ENCODE peak calls at places on chromosomes 1 and 21, in four cellular contexts. B, E, R and Y are unnamed samples.

GRCh38 chr1:37153701-37154100 is 119.4 kb upstream of the GRIK3 start:
- DNase-seq in E (no peak), B (no peak), R (no peak), Y (no peak)

GRCh38 chr1:62509028-62509427 is 72.2 kb downstream of the USP1 start:
- DNase-seq in E (no peak), R (no peak), B (no peak), Y (no peak)

GRCh38 chr1:181485276-181486097 is 2.2 kb downstream of the CACNA1E start:
- DNase-seq in E (no peak), R (no peak), B (no peak), Y (no peak)

GRCh38 chr1:56676571-56677035 is 31.5 kb downstream of the PRKAA2 start:
- DNase-seq in R (no peak), B (no peak), E (peak; percentile 81), Y (no peak)

GRCh38 chr1:77322061-77322900 is 40.5 kb downstream of the AK5 start:
- DNase-seq in R (no peak), E (peak; percentile 66), B (no peak), Y (no peak)

GRCh38 chr1:110421159-110421777 is 13.8 kb upstream of the LAMTOR5 start:
- DNase-seq in R (peak; percentile 79), B (peak; percentile 55), E (peak; percentile 74), Y (no peak)

GRCh38 chr1:168504064-168504837 is 39.5 kb downstream of the XCL2 start:
- DNase-seq in E (no peak), R (peak; percentile 83), B (peak; percentile 85), Y (peak; percentile 72)

GRCh38 chr1:80202118-80202517 is 1195.6 kb upstream of the ADGRL4 start:
- DNase-seq in E (no peak), B (no peak), R (no peak), Y (no peak)

GRCh38 chr1:227762231-227762911 is 27.1 kb downstream of the SNAP47 start:
- DNase-seq in B (peak; percentile 84), R (peak; percentile 72), E (peak; percentile 98), Y (peak; percentile 96)

GRCh38 chr1:7984826-7985225 is 23.3 kb downstream of the PARK7 start:
- DNase-seq in E (no peak), R (no peak), B (no peak), Y (no peak)

GRCh38 chr1:196774195-196774594 is 445 bp upstream of the CFHR3 start:
- DNase-seq in R (no peak), B (no peak), E (no peak), Y (no peak)

GRCh38 chr1:7281821-7282220 is 489.3 kb upstream of the VAMP3 start:
- DNase-seq in E (peak; percentile 88), R (no peak), B (no peak), Y (no peak)

GRCh38 chr1:42932442-42932941 is 26.2 kb downstream of the SLC2A1 start:
- DNase-seq in R (no peak), E (no peak), B (no peak), Y (no peak)

GRCh38 chr1:67173988-67174387 is 7.7 kb downstream of the IL23R start:
- DNase-seq in R (no peak), E (no peak), B (no peak), Y (no peak)

GRCh38 chr1:55781944-55782482 is 566.8 kb upstream of the USP24 start:
- DNase-seq in E (peak; percentile 58), R (no peak), B (peak; percentile 51), Y (no peak)

GRCh38 chr1:203406446-203407045 is 55.6 kb upstream of the FMOD start:
- DNase-seq in R (peak; percentile 84), B (peak; percentile 86), E (peak; percentile 80), Y (peak; percentile 92)

GRCh38 chr1:188128761-188129160 is 1300.0 kb downstream of the PLA2G4A start:
- DNase-seq in B (no peak), R (no peak), E (no peak), Y (no peak)

GRCh38 chr1:64838486-64838885 is 93.6 kb downstream of the RAVER2 start:
- DNase-seq in B (no peak), E (no peak), R (no peak), Y (no peak)

GRCh38 chr21:39750670-39751069 is 5.7 kb downstream of the IGSF5 start:
- DNase-seq in R (no peak), E (no peak), B (no peak), Y (no peak)

GRCh38 chr1:205680073-205680851 is at the start of gene SLC45A3:
- DNase-seq in R (no peak), B (no peak), E (peak; percentile 95), Y (peak; percentile 76)

GRCh38 chr1:38073926-38074677 is 27.5 kb upstream of the POU3F1 start:
- DNase-seq in R (no peak), B (no peak), E (no peak), Y (no peak)

GRCh38 chr1:220233927-220234326 is 38.3 kb downstream of the RAB3GAP2 start:
- DNase-seq in B (no peak), E (no peak), R (no peak), Y (no peak)

GRCh38 chr1:91697322-91698260 is 188.4 kb downstream of the TGFBR3 start:
- DNase-seq in B (no peak), R (no peak), E (no peak), Y (no peak)

GRCh38 chr1:229249854-229250644 is 20.9 kb upstream of the RAB4A start:
- DNase-seq in E (no peak), R (no peak), B (no peak), Y (no peak)

GRCh38 chr1:212402876-212403275 is 11.8 kb downstream of the PACC1 start:
- DNase-seq in E (no peak), R (no peak), B (no peak), Y (no peak)

GRCh38 chr21:38918629-38919346 is 113.1 kb downstream of the ETS2 start:
- DNase-seq in R (no peak), B (no peak), E (no peak), Y (no peak)

GRCh38 chr1:154819628-154820590 is 50.2 kb downstream of the KCNN3 start:
- DNase-seq in E (peak; percentile 76), B (no peak), R (no peak), Y (no peak)

GRCh38 chr1:1431845-1432565 is 3.5 kb upstream of the VWA1 start:
- DNase-seq in E (peak; percentile 97), R (peak; percentile 57), B (peak; percentile 44), Y (peak; percentile 91)

GRCh38 chr1:109513110-109513702 is 3.7 kb upstream of the AMIGO1 start:
- DNase-seq in E (no peak), R (no peak), B (no peak), Y (no peak)

GRCh38 chr1:9996624-9997582 is at the start of gene RBP7:
- DNase-seq in R (peak; percentile 26), E (peak; percentile 69), B (no peak), Y (peak; percentile 78)

GRCh38 chr1:41671116-41671755 is 186.8 kb upstream of the EDN2 start:
- DNase-seq in R (no peak), B (no peak), E (no peak), Y (peak; percentile 40)

GRCh38 chr1:41670558-41670957 is 186.1 kb upstream of the EDN2 start:
- DNase-seq in R (no peak), E (peak; percentile 91), B (no peak), Y (no peak)

GRCh38 chr1:41665962-41666917 is 181.8 kb upstream of the EDN2 start:
- DNase-seq in B (no peak), R (no peak), E (no peak), Y (no peak)

GRCh38 chr1:41666991-41667631 is 182.6 kb upstream of the EDN2 start:
- DNase-seq in B (no peak), R (no peak), E (peak; percentile 83), Y (peak; percentile 31)

GRCh38 chr1:41668967-41669366 is 184.5 kb upstream of the EDN2 start:
- DNase-seq in E (no peak), R (no peak), B (no peak), Y (no peak)
- H3K4me1 ChIP-seq in E (peaks cover 53% of the 10 kb centered on the region), R (peaks cover 21% of the 10 kb centered on the region), B (no peaks in the 10 kb centered on the region), Y (peaks cover 6% of the 10 kb centered on the region)

GRCh38 chr1:223410036-223410435 is 16.8 kb downstream of the CCDC185 start:
- DNase-seq in B (no peak), E (no peak), R (no peak), Y (no peak)
- H3K27me3 ChIP-seq in B (no peaks in the 10 kb centered on the region), E (no peaks in the 10 kb centered on the region), R (no peaks in the 10 kb centered on the region), Y (no peaks in the 10 kb centered on the region)

DNA sequence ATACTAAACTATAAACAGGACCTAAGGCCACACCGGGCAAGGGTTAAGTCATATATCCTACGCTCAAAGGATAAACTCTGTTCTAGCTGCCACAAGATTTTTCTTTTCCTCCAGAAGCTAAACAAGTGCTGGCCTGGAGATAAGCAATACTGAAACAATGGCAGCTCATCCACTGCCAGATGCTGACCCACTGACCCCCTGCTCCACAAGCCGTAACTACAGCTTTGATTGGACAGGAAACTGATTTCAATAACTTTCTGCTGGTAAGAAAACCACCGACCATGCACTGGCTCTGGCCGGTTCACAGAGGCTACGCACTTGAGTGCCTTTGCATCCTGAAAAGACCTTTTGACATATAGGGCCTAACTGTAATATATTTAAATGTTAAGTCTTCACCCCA is 51.3 kb upstream of the PLA2G2C start:
- DNase-seq in R (no peak), B (no peak), E (no peak), Y (no peak)
- H3K27ac ChIP-seq in R (no peak overlapping the region), B (no peak overlapping the region), E (no peak overlapping the region), Y (no peak overlapping the region)

GRCh38 chr1:28855046-28855445 is 43.1 kb downstream of the OPRD1 start:
- DNase-seq in R (no peak), E (peak; percentile 59), B (no peak), Y (no peak)

GRCh38 chr1:28848408-28848807 is 36.4 kb downstream of the OPRD1 start:
- DNase-seq in E (no peak), R (no peak), B (no peak), Y (no peak)

GRCh38 chr1:28855469-28855944 is 43.5 kb downstream of the OPRD1 start:
- DNase-seq in R (no peak), B (no peak), E (peak; percentile 64), Y (no peak)

GRCh38 chr1:28855969-28856368 is 44.0 kb downstream of the OPRD1 start:
- DNase-seq in B (no peak), R (no peak), E (peak; percentile 66), Y (no peak)

GRCh38 chr1:28853033-28853742 is 41.2 kb downstream of the OPRD1 start:
- DNase-seq in E (peak; percentile 65), R (no peak), B (no peak), Y (no peak)
- H3K4me1 ChIP-seq in E (no peaks in the 10 kb centered on the region), R (no peaks in the 10 kb centered on the region), B (no peaks in the 10 kb centered on the region), Y (no peaks in the 10 kb centered on the region)